ENCODE peak calls at places on chromosome 9, in four cellular contexts. H, M, N and Y are unnamed samples.
A peak's percentile ranks its signal among the peaks of the same experiment; 100 is the strongest.

GRCh38 chr9:97919217-97919813 is 3.0 kb downstream of the TRMO start:
- DNase-seq in H (no peak), M (no peak), N (no peak), Y (no peak)

GRCh38 chr9:83240671-83241070 is 177.7 kb upstream of the RASEF start:
- DNase-seq in H (no peak), M (no peak), N (no peak), Y (no peak)

GRCh38 chr9:21523021-21524014 is 41.2 kb upstream of the IFNE start:
- DNase-seq in M (no peak), N (no peak), H (no peak), Y (no peak)

GRCh38 chr9:96619491-96620154 is at the start of gene CDC14B:
- DNase-seq in N (no peak), H (peak; percentile 95), M (peak; percentile 96), Y (peak; percentile 75)

GRCh38 chr9:97557606-97558095 is 56.2 kb downstream of the TMOD1 start:
- DNase-seq in H (peak; percentile 77), M (peak; percentile 84), N (no peak), Y (no peak)

GRCh38 chr9:134738869-134739659 is 97.5 kb downstream of the COL5A1 start:
- DNase-seq in M (peak; percentile 61), N (peak; percentile 23), H (peak; percentile 64), Y (peak; percentile 52)

GRCh38 chr9:8718121-8718725 is 918.6 kb upstream of the DMAC1 start:
- DNase-seq in H (peak; percentile 76), N (no peak), M (no peak), Y (peak; percentile 11)

GRCh38 chr9:114799441-114799840 is 6.4 kb downstream of the TNFSF15 start:
- DNase-seq in N (no peak), M (no peak), H (no peak), Y (no peak)

GRCh38 chr9:99105152-99106043 is 485 bp downstream of the TGFBR1 start:
- DNase-seq in N (peak; percentile 64), M (peak; percentile 87), H (peak; percentile 86), Y (peak; percentile 85)

GRCh38 chr9:125330587-125330986 is 69.0 kb downstream of the GAPVD1 start:
- DNase-seq in H (no peak), N (no peak), M (no peak), Y (no peak)

GRCh38 chr9:86487222-86487841 is 133.1 kb upstream of the TUT7 start:
- DNase-seq in N (peak; percentile 43), M (no peak), H (peak; percentile 84), Y (peak; percentile 85)

GRCh38 chr9:5633243-5633642 is 4.3 kb downstream of the RIC1 start:
- DNase-seq in N (no peak), H (peak; percentile 59), M (no peak), Y (peak; percentile 15)

GRCh38 chr9:138067594-138068367 is 190.2 kb downstream of the CACNA1B start:
- DNase-seq in M (peak; percentile 1), N (no peak), H (no peak), Y (no peak)

GRCh38 chr9:37178742-37179141 is 58.4 kb downstream of the ZCCHC7 start:
- DNase-seq in M (no peak), H (no peak), N (no peak), Y (no peak)

GRCh38 chr9:114430443-114430842 is 42.7 kb upstream of the AKNA start:
- DNase-seq in M (no peak), H (no peak), N (no peak), Y (no peak)

GRCh38 chr9:104247899-104248460 is 153.9 kb downstream of the SMC2 start:
- DNase-seq in H (peak; percentile 53), N (no peak), M (no peak), Y (peak; percentile 36)

GRCh38 chr9:23538060-23538387 is 288.0 kb downstream of the ELAVL2 start:
- DNase-seq in M (no peak), N (no peak), H (no peak), Y (no peak)

GRCh38 chr9:5586391-5586802 is 42.5 kb upstream of the RIC1 start:
- DNase-seq in H (peak; percentile 62), N (peak; percentile 49), M (no peak), Y (peak; percentile 88)

GRCh38 chr9:89309608-89310485 is 1.1 kb upstream of the CKS2 start:
- DNase-seq in M (no peak), H (peak; percentile 38), N (peak; percentile 36), Y (no peak)

GRCh38 chr9:8632493-8632892 is 832.9 kb upstream of the DMAC1 start:
- DNase-seq in M (no peak), N (no peak), H (no peak), Y (no peak)

GRCh38 chr9:136847827-136848392 is 1.3 kb upstream of the PHPT1 start:
- DNase-seq in H (peak; percentile 90), M (peak; percentile 94), N (peak; percentile 76), Y (peak; percentile 85)

GRCh38 chr9:120405860-120406259 is 174.1 kb downstream of the CDK5RAP2 start:
- DNase-seq in M (no peak), H (no peak), N (no peak), Y (no peak)
- H3K4me3 ChIP-seq in M (no peak overlapping the region), H (no peak overlapping the region), N (no peak overlapping the region), Y (no peak overlapping the region)

GRCh38 chr9:107755267-107755666 is 265.7 kb upstream of the KLF4 start:
- DNase-seq in N (no peak), M (no peak), H (peak; percentile 42), Y (peak; percentile 75)

GRCh38 chr9:107749787-107750444 is 260.3 kb upstream of the KLF4 start:
- DNase-seq in M (peak; percentile 91), H (peak; percentile 97), N (no peak), Y (peak; percentile 96)

GRCh38 chr9:107751522-107752235 is 262.1 kb upstream of the KLF4 start:
- DNase-seq in N (no peak), M (no peak), H (peak; percentile 34), Y (peak; percentile 84)

GRCh38 chr9:107756091-107756490 is 266.5 kb upstream of the KLF4 start:
- DNase-seq in N (no peak), M (no peak), H (no peak), Y (no peak)

GRCh38 chr9:107750741-107751521 is 261.4 kb upstream of the KLF4 start:
- DNase-seq in N (no peak), M (peak; percentile 88), H (peak; percentile 98), Y (peak; percentile 99)
- TF ChIP-seq CTCF in N (no peak), M (no peak), H (no peak), Y (no peak)

GRCh38 chr9:131279927-131280530 is 3.7 kb upstream of the FAM78A start:
- DNase-seq in H (no peak), N (no peak), M (peak; percentile 28), Y (peak; percentile 22)

GRCh38 chr9:131277673-131278420 is 1.5 kb upstream of the FAM78A start:
- DNase-seq in H (peak; percentile 87), M (peak; percentile 93), N (peak; percentile 86), Y (peak; percentile 78)

GRCh38 chr9:131276891-131277672 is 772 bp upstream of the FAM78A start:
- DNase-seq in N (peak; percentile 31), M (peak; percentile 59), H (no peak), Y (no peak)

GRCh38 chr9:131279196-131279926 is 3.1 kb upstream of the FAM78A start:
- DNase-seq in H (no peak), N (no peak), M (peak; percentile 69), Y (no peak)

DNA sequence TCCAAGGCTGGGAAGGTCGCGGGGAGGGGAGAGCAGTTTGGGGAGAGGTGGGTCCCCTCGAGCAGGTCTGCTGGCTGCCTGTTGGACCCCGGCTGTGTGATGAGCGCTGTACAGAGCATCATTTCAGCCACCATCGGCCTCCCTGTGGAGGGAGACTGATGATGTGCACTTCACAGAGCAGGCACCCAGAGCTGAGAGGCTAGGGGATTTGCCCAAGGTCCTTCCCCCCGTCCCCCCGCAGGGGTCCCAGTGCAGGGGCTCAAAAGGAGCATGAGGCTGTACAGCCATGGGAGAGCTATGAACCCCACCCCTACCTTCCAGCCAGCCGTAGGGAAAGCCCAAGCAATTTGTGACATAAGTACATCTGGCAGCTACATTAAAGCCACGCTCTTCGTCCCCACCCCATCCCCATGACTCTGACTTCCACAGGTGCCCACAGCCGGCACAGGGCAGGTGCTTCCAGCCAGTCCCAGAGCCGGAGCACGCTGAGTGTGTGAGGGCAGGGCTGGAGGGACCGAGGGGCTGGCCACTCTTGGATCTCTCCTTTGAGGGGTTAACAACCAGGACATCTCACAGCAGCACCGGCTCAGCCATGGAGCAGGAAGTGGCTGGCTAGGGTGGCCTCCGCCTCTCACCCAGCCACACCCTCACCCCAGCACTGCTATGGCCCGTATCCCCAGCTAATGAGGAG is 2.3 kb upstream of the FAM78A start:
- DNase-seq in N (no peak), H (no peak), M (peak; percentile 39), Y (no peak)
- H3K4me3 ChIP-seq in N (peak overlapping the region; percentile 90), H (peak overlapping the region; percentile 98), M (peak overlapping the region; percentile 94), Y (no peak overlapping the region)

DNA sequence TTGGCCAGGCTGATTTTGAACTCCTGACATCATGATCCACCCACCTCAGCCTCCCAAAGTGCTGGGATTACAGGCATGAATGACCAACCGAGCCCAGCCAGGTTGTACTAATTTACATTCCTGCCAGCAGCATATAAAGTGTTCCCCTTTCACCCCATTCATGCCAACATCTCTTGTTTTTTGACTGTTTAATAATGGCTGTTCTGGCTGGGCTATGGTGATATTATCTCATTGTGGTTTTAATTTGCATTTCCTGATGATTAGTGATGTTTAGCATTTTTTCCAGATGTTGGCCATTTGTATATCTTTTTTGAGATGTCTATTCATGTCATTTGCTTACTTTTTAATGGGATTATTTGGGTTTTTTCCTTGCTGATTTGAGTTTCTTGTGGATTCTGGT is 87.3 kb downstream of the INVS start:
- DNase-seq in H (no peak), M (no peak), N (no peak), Y (peak; percentile 8)
- TF ChIP-seq CTCF in H (no peak), M (no peak), N (no peak), Y (no peak)

GRCh38 chr9:112173489-112174222 is 1.4 kb downstream of the SUSD1 start:
- DNase-seq in H (no peak), M (no peak), N (no peak), Y (no peak)
- H3K4me3 ChIP-seq in H (no peak overlapping the region), M (peak overlapping the region; percentile 67), N (no peak overlapping the region), Y (no peak overlapping the region)

GRCh38 chr9:1599961-1600360 is 415.2 kb upstream of the SMARCA2 start:
- DNase-seq in N (no peak), M (no peak), H (peak; percentile 7), Y (no peak)

GRCh38 chr9:1606253-1606652 is 408.9 kb upstream of the SMARCA2 start:
- DNase-seq in H (no peak), M (no peak), N (no peak), Y (no peak)

DNA sequence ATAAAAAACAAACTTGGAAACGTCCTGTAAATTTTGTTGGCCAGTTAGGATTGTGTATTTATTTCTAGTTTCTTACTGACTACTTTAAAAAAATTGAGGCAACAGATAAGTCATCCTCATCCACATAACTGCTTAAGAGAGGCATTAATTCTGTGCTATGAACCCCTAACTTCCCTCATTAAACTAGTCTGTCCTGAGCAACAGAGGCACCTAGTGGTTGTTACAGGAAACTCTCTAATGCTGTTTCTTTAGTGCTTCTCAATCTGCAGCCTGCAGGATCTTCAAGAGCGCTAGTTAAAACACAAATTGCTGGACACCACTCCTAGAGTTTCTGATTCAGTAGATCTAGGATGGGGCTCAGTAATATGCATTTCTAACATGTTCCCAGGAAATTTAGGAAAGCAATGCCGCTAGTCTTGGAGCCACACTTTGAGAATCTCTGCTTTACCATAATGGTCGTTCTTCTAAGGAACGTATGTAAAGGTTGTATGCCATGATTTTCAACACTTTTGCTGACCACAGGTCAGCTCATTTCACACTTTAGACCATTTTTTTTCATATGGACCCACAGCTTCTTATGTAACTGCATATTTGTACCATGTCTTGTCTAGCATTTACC is 410.1 kb upstream of the SMARCA2 start:
- DNase-seq in N (peak; percentile 42), H (peak; percentile 62), M (no peak), Y (peak; percentile 18)
- TF ChIP-seq CTCF in N (peak; percentile 81), H (peak; percentile 63), M (peak; percentile 9), Y (peak; percentile 65)